ENCODE peak calls at places on chromosome 9, in eight cellular contexts. One of them, this sample, is unnamed.

GRCh38 chr9:133731876-133732321 is 6.3 kb downstream of the SARDH start:
- DNase-seq in neural crest cell: no peak
- DNase-seq in lung: peak; percentile 35
- DNase-seq in sigmoid colon: no peak
- DNase-seq in NCI-H1436 treated with DMSO at 0.1 percent for 48 hours: no peak
- DNase-seq in stimulated activated CD4-positive, alpha-beta T cell treated with anti-CD3 and anti-CD28 coated beads, Interleukin-15, amount 100 ng/mL, for 24 hours: no peak
- DNase-seq in A172: peak; percentile 86
- DNase-seq in COLO829: peak; percentile 96
- DNase-seq in this sample: no peak

GRCh38 chr9:103574056-103574455 is 520.1 kb upstream of the SMC2 start:
- DNase-seq in neural crest cell: no peak
- DNase-seq in lung: no peak
- DNase-seq in sigmoid colon: no peak
- DNase-seq in NCI-H1436 treated with DMSO at 0.1 percent for 48 hours: no peak
- DNase-seq in stimulated activated CD4-positive, alpha-beta T cell treated with anti-CD3 and anti-CD28 coated beads, Interleukin-15, amount 100 ng/mL, for 24 hours: no peak
- DNase-seq in A172: no peak
- DNase-seq in COLO829: no peak
- DNase-seq in this sample: no peak

GRCh38 chr9:121765021-121765950 is 113.9 kb downstream of the DAB2IP start:
- DNase-seq in neural crest cell: no peak
- DNase-seq in lung: no peak
- DNase-seq in sigmoid colon: peak; percentile 81
- DNase-seq in NCI-H1436 treated with DMSO at 0.1 percent for 48 hours: no peak
- DNase-seq in stimulated activated CD4-positive, alpha-beta T cell treated with anti-CD3 and anti-CD28 coated beads, Interleukin-15, amount 100 ng/mL, for 24 hours: no peak
- DNase-seq in A172: peak; percentile 75
- DNase-seq in COLO829: no peak
- DNase-seq in this sample: no peak

GRCh38 chr9:71614409-71614808 is 153.9 kb downstream of the CEMIP2 start:
- DNase-seq in neural crest cell: no peak
- DNase-seq in lung: no peak
- DNase-seq in sigmoid colon: no peak
- DNase-seq in NCI-H1436 treated with DMSO at 0.1 percent for 48 hours: no peak
- DNase-seq in stimulated activated CD4-positive, alpha-beta T cell treated with anti-CD3 and anti-CD28 coated beads, Interleukin-15, amount 100 ng/mL, for 24 hours: no peak
- DNase-seq in A172: no peak
- DNase-seq in COLO829: no peak
- DNase-seq in this sample: no peak

GRCh38 chr9:134533850-134534585 is 107.6 kb upstream of the COL5A1 start:
- DNase-seq in neural crest cell: no peak
- DNase-seq in lung: no peak
- DNase-seq in sigmoid colon: peak; percentile 62
- DNase-seq in NCI-H1436 treated with DMSO at 0.1 percent for 48 hours: no peak
- DNase-seq in stimulated activated CD4-positive, alpha-beta T cell treated with anti-CD3 and anti-CD28 coated beads, Interleukin-15, amount 100 ng/mL, for 24 hours: no peak
- DNase-seq in A172: peak; percentile 81
- DNase-seq in COLO829: peak; percentile 60
- DNase-seq in this sample: no peak

GRCh38 chr9:129143031-129143441 is 31.8 kb downstream of the PTPA start:
- DNase-seq in neural crest cell: peak; percentile 83
- DNase-seq in lung: peak; percentile 88
- DNase-seq in sigmoid colon: peak; percentile 97
- DNase-seq in NCI-H1436 treated with DMSO at 0.1 percent for 48 hours: no peak
- DNase-seq in stimulated activated CD4-positive, alpha-beta T cell treated with anti-CD3 and anti-CD28 coated beads, Interleukin-15, amount 100 ng/mL, for 24 hours: peak; percentile 84
- DNase-seq in A172: peak; percentile 95
- DNase-seq in COLO829: peak; percentile 98
- DNase-seq in this sample: peak; percentile 83

GRCh38 chr9:88173378-88173999 is 35.2 kb upstream of the SPATA31C2 start:
- DNase-seq in neural crest cell: peak; percentile 15
- DNase-seq in lung: no peak
- DNase-seq in sigmoid colon: no peak
- DNase-seq in NCI-H1436 treated with DMSO at 0.1 percent for 48 hours: no peak
- DNase-seq in stimulated activated CD4-positive, alpha-beta T cell treated with anti-CD3 and anti-CD28 coated beads, Interleukin-15, amount 100 ng/mL, for 24 hours: peak; percentile 63
- DNase-seq in A172: peak; percentile 88
- DNase-seq in COLO829: peak; percentile 35
- DNase-seq in this sample: peak; percentile 33

GRCh38 chr9:89448381-89448780 is 49.5 kb downstream of the SEMA4D start:
- DNase-seq in neural crest cell: peak; percentile 22
- DNase-seq in lung: no peak
- DNase-seq in sigmoid colon: no peak
- DNase-seq in NCI-H1436 treated with DMSO at 0.1 percent for 48 hours: no peak
- DNase-seq in stimulated activated CD4-positive, alpha-beta T cell treated with anti-CD3 and anti-CD28 coated beads, Interleukin-15, amount 100 ng/mL, for 24 hours: peak; percentile 67
- DNase-seq in A172: no peak
- DNase-seq in COLO829: peak; percentile 62
- DNase-seq in this sample: peak; percentile 63

GRCh38 chr9:69564557-69564956 is 107.6 kb downstream of the APBA1 start:
- DNase-seq in neural crest cell: no peak
- DNase-seq in lung: no peak
- DNase-seq in sigmoid colon: no peak
- DNase-seq in NCI-H1436 treated with DMSO at 0.1 percent for 48 hours: no peak
- DNase-seq in stimulated activated CD4-positive, alpha-beta T cell treated with anti-CD3 and anti-CD28 coated beads, Interleukin-15, amount 100 ng/mL, for 24 hours: no peak
- DNase-seq in A172: no peak
- DNase-seq in COLO829: no peak
- DNase-seq in this sample: no peak

GRCh38 chr9:136109351-136110081 is 9.2 kb downstream of the TMEM250 start:
- DNase-seq in neural crest cell: peak; percentile 48
- DNase-seq in lung: peak; percentile 91
- DNase-seq in sigmoid colon: peak; percentile 97
- DNase-seq in NCI-H1436 treated with DMSO at 0.1 percent for 48 hours: peak; percentile 84
- DNase-seq in stimulated activated CD4-positive, alpha-beta T cell treated with anti-CD3 and anti-CD28 coated beads, Interleukin-15, amount 100 ng/mL, for 24 hours: peak; percentile 95
- DNase-seq in A172: peak; percentile 88
- DNase-seq in COLO829: peak; percentile 83
- DNase-seq in this sample: peak; percentile 93

GRCh38 chr9:89969156-89969566 is 364.3 kb downstream of the GADD45G start:
- DNase-seq in neural crest cell: no peak
- DNase-seq in lung: no peak
- DNase-seq in sigmoid colon: no peak
- DNase-seq in NCI-H1436 treated with DMSO at 0.1 percent for 48 hours: no peak
- DNase-seq in stimulated activated CD4-positive, alpha-beta T cell treated with anti-CD3 and anti-CD28 coated beads, Interleukin-15, amount 100 ng/mL, for 24 hours: peak; percentile 29
- DNase-seq in A172: no peak
- DNase-seq in COLO829: no peak
- DNase-seq in this sample: peak; percentile 45

GRCh38 chr9:84851935-84852585 is 182.5 kb downstream of the NTRK2 start:
- DNase-seq in neural crest cell: no peak
- DNase-seq in lung: peak; percentile 41
- DNase-seq in sigmoid colon: no peak
- DNase-seq in NCI-H1436 treated with DMSO at 0.1 percent for 48 hours: no peak
- DNase-seq in stimulated activated CD4-positive, alpha-beta T cell treated with anti-CD3 and anti-CD28 coated beads, Interleukin-15, amount 100 ng/mL, for 24 hours: no peak
- DNase-seq in A172: peak; percentile 90
- DNase-seq in COLO829: peak; percentile 12
- DNase-seq in this sample: no peak

GRCh38 chr9:93589688-93590087 is 13.3 kb downstream of the PHF2 start:
- DNase-seq in neural crest cell: no peak
- DNase-seq in lung: peak; percentile 25
- DNase-seq in sigmoid colon: no peak
- DNase-seq in NCI-H1436 treated with DMSO at 0.1 percent for 48 hours: no peak
- DNase-seq in stimulated activated CD4-positive, alpha-beta T cell treated with anti-CD3 and anti-CD28 coated beads, Interleukin-15, amount 100 ng/mL, for 24 hours: no peak
- DNase-seq in A172: no peak
- DNase-seq in COLO829: no peak
- DNase-seq in this sample: no peak

GRCh38 chr9:7223981-7224380 is 466.2 kb downstream of the KDM4C start:
- DNase-seq in neural crest cell: no peak
- DNase-seq in lung: no peak
- DNase-seq in sigmoid colon: no peak
- DNase-seq in NCI-H1436 treated with DMSO at 0.1 percent for 48 hours: no peak
- DNase-seq in stimulated activated CD4-positive, alpha-beta T cell treated with anti-CD3 and anti-CD28 coated beads, Interleukin-15, amount 100 ng/mL, for 24 hours: no peak
- DNase-seq in A172: no peak
- DNase-seq in COLO829: no peak
- DNase-seq in this sample: no peak

GRCh38 chr9:15249042-15249818 is 57.8 kb downstream of the TTC39B start:
- DNase-seq in neural crest cell: no peak
- DNase-seq in lung: no peak
- DNase-seq in sigmoid colon: no peak
- DNase-seq in NCI-H1436 treated with DMSO at 0.1 percent for 48 hours: no peak
- DNase-seq in stimulated activated CD4-positive, alpha-beta T cell treated with anti-CD3 and anti-CD28 coated beads, Interleukin-15, amount 100 ng/mL, for 24 hours: no peak
- DNase-seq in A172: no peak
- DNase-seq in COLO829: no peak
- DNase-seq in this sample: no peak

GRCh38 chr9:82934949-82935348 is 128.0 kb downstream of the RASEF start:
- DNase-seq in neural crest cell: no peak
- DNase-seq in lung: no peak
- DNase-seq in sigmoid colon: no peak
- DNase-seq in NCI-H1436 treated with DMSO at 0.1 percent for 48 hours: no peak
- DNase-seq in stimulated activated CD4-positive, alpha-beta T cell treated with anti-CD3 and anti-CD28 coated beads, Interleukin-15, amount 100 ng/mL, for 24 hours: no peak
- DNase-seq in A172: peak; percentile 93
- DNase-seq in COLO829: no peak
- DNase-seq in this sample: no peak

GRCh38 chr9:137759117-137759516 is 118.5 kb upstream of the CACNA1B start:
- DNase-seq in neural crest cell: no peak
- DNase-seq in lung: no peak
- DNase-seq in sigmoid colon: peak; percentile 46
- DNase-seq in NCI-H1436 treated with DMSO at 0.1 percent for 48 hours: no peak
- DNase-seq in stimulated activated CD4-positive, alpha-beta T cell treated with anti-CD3 and anti-CD28 coated beads, Interleukin-15, amount 100 ng/mL, for 24 hours: no peak
- DNase-seq in A172: no peak
- DNase-seq in COLO829: no peak
- DNase-seq in this sample: peak; percentile 68

GRCh38 chr9:123104807-123105206 is 71.3 kb downstream of the GPR21 start:
- DNase-seq in neural crest cell: no peak
- DNase-seq in lung: no peak
- DNase-seq in sigmoid colon: no peak
- DNase-seq in NCI-H1436 treated with DMSO at 0.1 percent for 48 hours: no peak
- DNase-seq in stimulated activated CD4-positive, alpha-beta T cell treated with anti-CD3 and anti-CD28 coated beads, Interleukin-15, amount 100 ng/mL, for 24 hours: no peak
- DNase-seq in A172: no peak
- DNase-seq in COLO829: no peak
- DNase-seq in this sample: no peak

GRCh38 chr9:88221110-88221509 is 82.8 kb upstream of the SPATA31C2 start:
- DNase-seq in neural crest cell: no peak
- DNase-seq in lung: no peak
- DNase-seq in sigmoid colon: no peak
- DNase-seq in NCI-H1436 treated with DMSO at 0.1 percent for 48 hours: no peak
- DNase-seq in stimulated activated CD4-positive, alpha-beta T cell treated with anti-CD3 and anti-CD28 coated beads, Interleukin-15, amount 100 ng/mL, for 24 hours: no peak
- DNase-seq in A172: no peak
- DNase-seq in COLO829: no peak
- DNase-seq in this sample: no peak

GRCh38 chr9:93902051-93902779 is 52.9 kb downstream of the BARX1 start:
- DNase-seq in neural crest cell: no peak
- DNase-seq in lung: no peak
- DNase-seq in sigmoid colon: peak; percentile 55
- DNase-seq in NCI-H1436 treated with DMSO at 0.1 percent for 48 hours: no peak
- DNase-seq in stimulated activated CD4-positive, alpha-beta T cell treated with anti-CD3 and anti-CD28 coated beads, Interleukin-15, amount 100 ng/mL, for 24 hours: no peak
- DNase-seq in A172: no peak
- DNase-seq in COLO829: no peak
- DNase-seq in this sample: no peak

GRCh38 chr9:127112683-127113539 is 9.5 kb downstream of the ANGPTL2 start:
- DNase-seq in neural crest cell: no peak
- DNase-seq in lung: peak; percentile 55
- DNase-seq in sigmoid colon: no peak
- DNase-seq in NCI-H1436 treated with DMSO at 0.1 percent for 48 hours: no peak
- DNase-seq in stimulated activated CD4-positive, alpha-beta T cell treated with anti-CD3 and anti-CD28 coated beads, Interleukin-15, amount 100 ng/mL, for 24 hours: no peak
- DNase-seq in A172: no peak
- DNase-seq in COLO829: no peak
- DNase-seq in this sample: no peak

GRCh38 chr9:14768561-14769234 is 46.2 kb upstream of the CER1 start:
- DNase-seq in neural crest cell: peak; percentile 23
- DNase-seq in lung: no peak
- DNase-seq in sigmoid colon: no peak
- DNase-seq in NCI-H1436 treated with DMSO at 0.1 percent for 48 hours: no peak
- DNase-seq in stimulated activated CD4-positive, alpha-beta T cell treated with anti-CD3 and anti-CD28 coated beads, Interleukin-15, amount 100 ng/mL, for 24 hours: peak; percentile 4
- DNase-seq in A172: peak; percentile 40
- DNase-seq in COLO829: peak; percentile 15
- DNase-seq in this sample: peak; percentile 33

This sample was measured in GM20000.